ENCODE peak calls at places on chromosome 14, in eight cellular contexts. M is dorsolateral prefrontal cortex; G is IMR-90; S is GM10248; P is omental fat pad; W is endodermal cell; C is adrenal gland; V is CD4-positive, alpha-beta T cell. L is an unnamed sample.

GRCh38 chr14:94787092-94787491 is 17.2 kb upstream of the GSC start:
- DNase-seq in V (no peak), P (no peak), G (no peak), C (no peak), M (no peak), S (no peak), W (peak; percentile 50), L (no peak)

GRCh38 chr14:88380405-88380804 is 5.1 kb upstream of the SPATA7 start:
- DNase-seq in P (no peak), M (no peak), W (peak; percentile 40), S (peak; percentile 13), C (no peak), V (no peak), G (peak; percentile 5), L (no peak)

GRCh38 chr14:69259531-69260245 is at the start of gene GALNT16:
- DNase-seq in C (no peak), P (no peak), W (peak; percentile 87), V (no peak), M (peak; percentile 58), S (peak; percentile 39), G (peak; percentile 12), L (peak; percentile 75)

GRCh38 chr14:65025818-65026217 is 39.1 kb downstream of the FNTB start:
- DNase-seq in C (no peak), V (no peak), G (peak; percentile 10), P (no peak), M (no peak), S (no peak), W (no peak), L (no peak)

GRCh38 chr14:72892879-72893635 is 844 bp downstream of the DPF3 start:
- DNase-seq in V (no peak), M (peak; percentile 57), S (peak; percentile 45), C (no peak), P (no peak), W (peak; percentile 74), G (no peak), L (peak; percentile 66)

GRCh38 chr14:70934502-70935134 is 27.4 kb downstream of the PCNX1 start:
- DNase-seq in S (peak; percentile 30), W (no peak), M (no peak), C (no peak), V (no peak), G (peak; percentile 71), P (no peak), L (no peak)

GRCh38 chr14:60328588-60328987 is 79.6 kb downstream of the PPM1A start:
- DNase-seq in C (no peak), W (peak; percentile 79), V (no peak), M (no peak), G (no peak), S (no peak), P (no peak), L (no peak)

GRCh38 chr14:97116546-97116945 is 319.4 kb downstream of the VRK1 start:
- DNase-seq in M (no peak), C (peak; percentile 18), G (no peak), S (no peak), V (no peak), P (no peak), W (no peak), L (no peak)

GRCh38 chr14:94505641-94506040 is 3.6 kb downstream of the SERPINA12 start:
- DNase-seq in P (no peak), M (no peak), V (no peak), S (no peak), G (no peak), C (peak; percentile 9), W (no peak), L (no peak)

GRCh38 chr14:78119440-78119839 is 50.7 kb upstream of the NRXN3 start:
- DNase-seq in C (no peak), W (no peak), M (no peak), P (no peak), S (no peak), G (no peak), V (no peak), L (no peak)

GRCh38 chr14:94113908-94114588 is 3.5 kb downstream of the IFI27 start:
- DNase-seq in G (peak; percentile 31), M (no peak), V (no peak), W (peak; percentile 19), C (peak; percentile 48), P (peak; percentile 19), S (no peak), L (no peak)

DNA sequence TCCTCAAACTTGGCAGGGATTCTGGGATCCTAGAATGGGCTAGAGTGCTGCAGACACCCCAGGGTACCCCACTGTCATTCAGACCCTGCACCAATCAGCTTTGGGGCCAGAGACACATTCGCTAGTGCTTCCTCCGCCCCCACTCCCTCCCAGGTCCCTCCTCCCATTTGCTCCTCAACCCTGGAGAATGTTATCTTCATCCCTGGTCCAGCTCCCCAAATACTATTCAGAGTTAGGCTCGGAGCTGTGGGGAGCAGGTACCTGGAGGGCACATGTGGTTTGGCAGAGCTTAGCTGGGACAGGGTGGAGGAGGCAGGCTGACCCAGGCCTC is 19.4 kb downstream of the VSX2 start:
- DNase-seq in S (no peak), P (no peak), V (no peak), M (no peak), W (peak; percentile 52), G (no peak), C (no peak), L (no peak)
- TF ChIP-seq CTCF in S (no peak), P (no peak), V (no peak), M (no peak), W (no peak), G (no peak), C (no peak), L (no peak)

DNA sequence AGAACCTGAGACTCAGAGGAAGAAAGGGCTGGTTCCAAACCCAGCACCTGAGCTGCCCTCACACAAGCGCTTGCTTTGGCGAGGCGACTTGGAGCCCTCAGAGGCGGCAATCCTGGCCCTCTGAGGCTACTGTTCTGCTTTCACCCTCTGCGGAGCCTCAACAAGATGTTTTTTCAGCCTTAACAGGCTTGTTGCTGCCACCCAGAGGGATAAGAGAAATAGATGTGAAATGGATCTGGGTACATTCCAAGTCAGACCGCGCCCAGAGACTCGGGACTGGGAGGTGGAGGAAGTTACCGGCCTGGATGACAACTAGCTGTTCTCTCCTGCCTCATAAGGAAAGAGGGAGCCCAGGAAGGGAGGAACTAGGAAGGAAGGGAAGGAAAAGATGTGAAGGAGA is 89.6 kb downstream of the TTC7B start:
- DNase-seq in V (no peak), W (peak; percentile 75), M (peak; percentile 72), S (no peak), G (peak; percentile 37), C (peak; percentile 73), P (no peak), L (peak; percentile 21)
- TF ChIP-seq CTCF in V (no peak), W (peak; percentile 47), M (peak; percentile 36), S (no peak), G (peak; percentile 21), C (no peak), P (no peak), L (no peak)

GRCh38 chr14:91327201-91327600 is 82.7 kb upstream of the GPR68 start:
- DNase-seq in W (no peak), G (no peak), P (no peak), M (no peak), C (no peak), V (no peak), S (no peak), L (no peak)

GRCh38 chr14:91326514-91326832 is 82.0 kb upstream of the GPR68 start:
- DNase-seq in C (no peak), M (no peak), W (no peak), P (no peak), V (no peak), G (no peak), S (no peak), L (no peak)

GRCh38 chr14:91328313-91329050 is 84.0 kb upstream of the GPR68 start:
- DNase-seq in S (no peak), W (no peak), M (no peak), P (no peak), C (no peak), V (no peak), G (no peak), L (no peak)

GRCh38 chr14:91329615-91330014 is 85.1 kb upstream of the GPR68 start:
- DNase-seq in S (no peak), V (no peak), P (no peak), W (peak; percentile 58), M (no peak), G (no peak), C (no peak), L (no peak)

DNA sequence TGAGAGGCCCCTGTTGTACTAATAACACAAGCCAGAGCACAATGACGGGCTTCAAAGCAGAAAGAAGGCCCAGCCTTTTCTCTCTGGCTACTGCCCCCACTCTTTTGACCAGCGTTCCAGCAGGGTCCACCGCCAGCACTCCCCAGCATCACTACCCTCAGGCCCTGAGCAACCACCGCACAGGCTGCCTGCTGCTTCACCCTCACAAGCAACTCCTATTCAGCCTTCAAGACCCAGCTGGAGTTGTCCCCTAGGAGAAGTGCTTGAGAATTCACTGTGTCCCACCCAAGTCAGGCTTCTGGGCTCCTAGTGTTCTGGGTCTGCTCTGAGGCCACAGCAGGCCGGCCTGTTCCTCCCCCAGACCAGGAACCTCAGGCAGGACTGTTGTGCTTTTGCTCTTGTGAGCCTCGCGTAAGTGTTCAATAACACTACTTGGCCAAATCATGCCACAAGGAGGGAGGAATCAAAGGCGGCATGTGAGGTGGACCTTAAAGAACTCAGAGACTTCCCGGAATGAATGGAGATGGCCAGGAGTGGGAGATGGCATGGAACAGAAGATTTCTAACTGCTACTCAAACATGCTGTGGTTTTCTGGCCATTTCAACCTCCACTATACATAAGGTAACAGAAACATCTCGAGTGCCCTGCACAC is 83.3 kb upstream of the GPR68 start:
- DNase-seq in M (no peak), G (no peak), V (no peak), P (no peak), W (no peak), C (no peak), S (no peak), L (no peak)
- TF ChIP-seq CTCF in M (no peak), G (no peak), V (no peak), P (no peak), W (no peak), C (no peak), S (no peak), L (no peak)

GRCh38 chr14:29712586-29712985 is 215.1 kb downstream of the PRKD1 start:
- DNase-seq in G (no peak), W (no peak), C (no peak), P (no peak), M (no peak), V (no peak), S (no peak), L (no peak)

GRCh38 chr14:29705801-29706200 is 221.8 kb downstream of the PRKD1 start:
- DNase-seq in C (no peak), P (no peak), V (no peak), G (no peak), S (no peak), M (no peak), W (no peak), L (no peak)

GRCh38 chr14:29706700-29707099 is 220.9 kb downstream of the PRKD1 start:
- DNase-seq in V (no peak), W (no peak), C (no peak), S (no peak), M (no peak), G (no peak), P (no peak), L (no peak)

GRCh38 chr14:29709490-29709889 is 218.2 kb downstream of the PRKD1 start:
- DNase-seq in S (no peak), P (no peak), W (no peak), G (peak; percentile 46), M (no peak), V (no peak), C (no peak), L (no peak)

DNA sequence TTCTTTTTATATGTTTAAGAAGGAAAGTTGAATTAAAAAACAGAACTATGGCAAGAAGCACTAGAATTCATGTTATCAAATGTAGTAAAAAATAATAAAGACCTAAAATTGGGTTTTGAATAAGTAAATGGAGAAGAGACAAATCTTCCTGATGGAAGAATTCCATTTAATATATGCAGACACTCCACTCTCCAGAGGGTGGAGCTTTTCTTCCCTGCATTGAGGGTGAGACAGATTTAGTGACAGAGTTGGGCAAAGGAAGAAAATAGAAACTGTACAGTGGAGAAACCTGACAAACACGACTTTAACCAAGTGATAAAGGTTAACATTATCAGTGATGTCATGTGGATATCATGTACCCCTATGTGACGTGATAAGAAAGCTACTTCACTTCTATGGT is 217.6 kb downstream of the PRKD1 start:
- DNase-seq in W (no peak), M (no peak), V (no peak), C (no peak), G (peak; percentile 7), P (no peak), S (no peak), L (no peak)
- TF ChIP-seq CTCF in W (peak; percentile 52), M (peak; percentile 35), V (no peak), C (no peak), G (peak; percentile 33), P (no peak), S (no peak), L (no peak)

L was measured in nephron progenitor cell.